ENCODE peak calls at places on chromosomes 3 and 15, in six cellular contexts. One of them, this sample, is unnamed.

GRCh38 chr3:116129187-116129945 is 315.9 kb downstream of the LSAMP start:
- DNase-seq in AG09309: no peak
- DNase-seq in endothelial cell: no peak
- DNase-seq in A549: no peak
- DNase-seq in RWPE1: no peak
- DNase-seq in dorsolateral prefrontal cortex: no peak
- DNase-seq in this sample: no peak

GRCh38 chr15:51830279-51830806 is 890 bp downstream of the TMOD3 start:
- DNase-seq in A549: no peak
- DNase-seq in RWPE1: no peak
- DNase-seq in AG09309: no peak
- DNase-seq in endothelial cell: no peak
- DNase-seq in dorsolateral prefrontal cortex: no peak
- DNase-seq in this sample: no peak

GRCh38 chr3:43346990-43347749 is 60.8 kb downstream of the SNRK start:
- DNase-seq in dorsolateral prefrontal cortex: no peak
- DNase-seq in AG09309: no peak
- DNase-seq in endothelial cell: no peak
- DNase-seq in A549: no peak
- DNase-seq in RWPE1: no peak
- DNase-seq in this sample: no peak

GRCh38 chr3:72614394-72615074 is 233.7 kb downstream of the SHQ1 start:
- DNase-seq in A549: no peak
- DNase-seq in RWPE1: no peak
- DNase-seq in AG09309: no peak
- DNase-seq in dorsolateral prefrontal cortex: no peak
- DNase-seq in endothelial cell: no peak
- DNase-seq in this sample: no peak

GRCh38 chr3:70856414-70857162 is 544.1 kb upstream of the MDFIC2 start:
- DNase-seq in A549: peak
- DNase-seq in dorsolateral prefrontal cortex: no peak
- DNase-seq in AG09309: peak
- DNase-seq in RWPE1: peak
- DNase-seq in endothelial cell: no peak
- DNase-seq in this sample: no peak

GRCh38 chr15:74050127-74050526 is 32.2 kb downstream of the GOLGA6A start:
- DNase-seq in endothelial cell: no peak
- DNase-seq in A549: no peak
- DNase-seq in AG09309: no peak
- DNase-seq in dorsolateral prefrontal cortex: no peak
- DNase-seq in RWPE1: no peak
- DNase-seq in this sample: no peak

GRCh38 chr3:2303567-2303966 is 204.9 kb downstream of the CNTN4 start:
- DNase-seq in A549: no peak
- DNase-seq in RWPE1: no peak
- DNase-seq in dorsolateral prefrontal cortex: no peak
- DNase-seq in AG09309: no peak
- DNase-seq in endothelial cell: no peak
- DNase-seq in this sample: no peak

GRCh38 chr3:30141178-30141581 is 465.2 kb upstream of the TGFBR2 start:
- DNase-seq in RWPE1: no peak
- DNase-seq in AG09309: no peak
- DNase-seq in endothelial cell: no peak
- DNase-seq in A549: no peak
- DNase-seq in dorsolateral prefrontal cortex: no peak
- DNase-seq in this sample: no peak

GRCh38 chr3:96863129-96863740 is 48.8 kb downstream of the EPHA6 start:
- DNase-seq in AG09309: no peak
- DNase-seq in A549: no peak
- DNase-seq in endothelial cell: peak
- DNase-seq in RWPE1: peak
- DNase-seq in dorsolateral prefrontal cortex: no peak
- DNase-seq in this sample: no peak

GRCh38 chr15:83767786-83768185 is 113.9 kb downstream of the ADAMTSL3 start:
- DNase-seq in AG09309: no peak
- DNase-seq in endothelial cell: no peak
- DNase-seq in A549: no peak
- DNase-seq in dorsolateral prefrontal cortex: no peak
- DNase-seq in RWPE1: no peak
- DNase-seq in this sample: no peak

GRCh38 chr3:148648685-148649352 is 48.9 kb upstream of the AGTR1 start:
- DNase-seq in AG09309: peak
- DNase-seq in A549: peak
- DNase-seq in dorsolateral prefrontal cortex: no peak
- DNase-seq in RWPE1: no peak
- DNase-seq in endothelial cell: no peak
- DNase-seq in this sample: no peak

GRCh38 chr3:183265713-183266417 is 12.8 kb downstream of the B3GNT5 start:
- DNase-seq in dorsolateral prefrontal cortex: no peak
- DNase-seq in AG09309: no peak
- DNase-seq in A549: peak
- DNase-seq in RWPE1: peak
- DNase-seq in endothelial cell: no peak
- DNase-seq in this sample: peak

GRCh38 chr3:130826516-130826915 is 67.4 kb upstream of the ATP2C1 start:
- DNase-seq in A549: no peak
- DNase-seq in AG09309: no peak
- DNase-seq in dorsolateral prefrontal cortex: no peak
- DNase-seq in endothelial cell: no peak
- DNase-seq in RWPE1: peak
- DNase-seq in this sample: no peak

GRCh38 chr15:83305696-83306291 is 21.3 kb upstream of the BNC1 start:
- DNase-seq in RWPE1: no peak
- DNase-seq in A549: no peak
- DNase-seq in dorsolateral prefrontal cortex: no peak
- DNase-seq in AG09309: no peak
- DNase-seq in endothelial cell: no peak
- DNase-seq in this sample: no peak

GRCh38 chr3:82133070-82133606 is 371.7 kb upstream of the GBE1 start:
- DNase-seq in RWPE1: peak
- DNase-seq in A549: peak
- DNase-seq in dorsolateral prefrontal cortex: no peak
- DNase-seq in endothelial cell: peak
- DNase-seq in AG09309: peak
- DNase-seq in this sample: peak

GRCh38 chr3:152155246-152155645 is 113.5 kb upstream of the MBNL1 start:
- DNase-seq in AG09309: no peak
- DNase-seq in endothelial cell: no peak
- DNase-seq in RWPE1: no peak
- DNase-seq in dorsolateral prefrontal cortex: no peak
- DNase-seq in A549: no peak
- DNase-seq in this sample: no peak

GRCh38 chr15:100340721-100341661 is 784 bp downstream of the ADAMTS17 start:
- DNase-seq in endothelial cell: peak
- DNase-seq in RWPE1: peak
- DNase-seq in A549: no peak
- DNase-seq in dorsolateral prefrontal cortex: no peak
- DNase-seq in AG09309: no peak
- DNase-seq in this sample: no peak

GRCh38 chr3:11690863-11691833 is 47.4 kb upstream of the VGLL4 start:
- DNase-seq in AG09309: no peak
- DNase-seq in A549: no peak
- DNase-seq in endothelial cell: no peak
- DNase-seq in dorsolateral prefrontal cortex: no peak
- DNase-seq in RWPE1: peak
- DNase-seq in this sample: no peak

GRCh38 chr3:196149922-196150321 is 61.3 kb downstream of the ZDHHC19 start:
- DNase-seq in RWPE1: no peak
- DNase-seq in endothelial cell: no peak
- DNase-seq in dorsolateral prefrontal cortex: no peak
- DNase-seq in AG09309: no peak
- DNase-seq in A549: no peak
- DNase-seq in this sample: peak

GRCh38 chr3:117893638-117894037 is 1141.0 kb downstream of the IGSF11 start:
- DNase-seq in RWPE1: peak
- DNase-seq in endothelial cell: no peak
- DNase-seq in AG09309: no peak
- DNase-seq in A549: no peak
- DNase-seq in dorsolateral prefrontal cortex: no peak
- DNase-seq in this sample: no peak

GRCh38 chr15:31265090-31265870 is 61.4 kb upstream of the KLF13 start:
- DNase-seq in dorsolateral prefrontal cortex: peak
- DNase-seq in A549: no peak
- DNase-seq in endothelial cell: no peak
- DNase-seq in RWPE1: no peak
- DNase-seq in AG09309: no peak
- DNase-seq in this sample: peak

GRCh38 chr3:100875239-100875638 is 118.0 kb downstream of the ABI3BP start:
- DNase-seq in A549: no peak
- DNase-seq in AG09309: peak
- DNase-seq in dorsolateral prefrontal cortex: no peak
- DNase-seq in endothelial cell: no peak
- DNase-seq in RWPE1: peak
- DNase-seq in this sample: no peak

GRCh38 chr15:40062816-40063562 is 24.0 kb upstream of the SRP14 start:
- DNase-seq in A549: no peak
- DNase-seq in endothelial cell: no peak
- DNase-seq in RWPE1: no peak
- DNase-seq in AG09309: no peak
- DNase-seq in dorsolateral prefrontal cortex: no peak
- DNase-seq in this sample: no peak

GRCh38 chr15:81336568-81336967 is 12.6 kb upstream of the STARD5 start:
- DNase-seq in A549: peak
- DNase-seq in dorsolateral prefrontal cortex: no peak
- DNase-seq in AG09309: no peak
- DNase-seq in endothelial cell: no peak
- DNase-seq in RWPE1: peak
- DNase-seq in this sample: no peak
- TF ChIP-seq CTCF in A549: peak
- TF ChIP-seq CTCF in dorsolateral prefrontal cortex: peak
- TF ChIP-seq CTCF in AG09309: peak
- TF ChIP-seq CTCF in endothelial cell: no peak
- TF ChIP-seq CTCF in RWPE1: no peak
- TF ChIP-seq CTCF in this sample: peak

GRCh38 chr3:49998326-49998725 is 58.4 kb downstream of the RBM6 start:
- DNase-seq in RWPE1: peak
- DNase-seq in AG09309: peak
- DNase-seq in A549: no peak
- DNase-seq in dorsolateral prefrontal cortex: no peak
- DNase-seq in endothelial cell: no peak
- DNase-seq in this sample: no peak
- TF ChIP-seq CTCF in RWPE1: no peak
- TF ChIP-seq CTCF in AG09309: no peak
- TF ChIP-seq CTCF in A549: no peak
- TF ChIP-seq CTCF in dorsolateral prefrontal cortex: no peak
- TF ChIP-seq CTCF in endothelial cell: no peak
- TF ChIP-seq CTCF in this sample: no peak

GRCh38 chr15:33780011-33780768 is 188.1 kb upstream of the CHRM5 start:
- DNase-seq in endothelial cell: no peak
- DNase-seq in A549: no peak
- DNase-seq in dorsolateral prefrontal cortex: no peak
- DNase-seq in AG09309: no peak
- DNase-seq in RWPE1: no peak
- DNase-seq in this sample: no peak
- TF ChIP-seq CTCF in endothelial cell: no peak
- TF ChIP-seq CTCF in A549: no peak
- TF ChIP-seq CTCF in dorsolateral prefrontal cortex: no peak
- TF ChIP-seq CTCF in AG09309: no peak
- TF ChIP-seq CTCF in RWPE1: no peak
- TF ChIP-seq CTCF in this sample: no peak

DNA sequence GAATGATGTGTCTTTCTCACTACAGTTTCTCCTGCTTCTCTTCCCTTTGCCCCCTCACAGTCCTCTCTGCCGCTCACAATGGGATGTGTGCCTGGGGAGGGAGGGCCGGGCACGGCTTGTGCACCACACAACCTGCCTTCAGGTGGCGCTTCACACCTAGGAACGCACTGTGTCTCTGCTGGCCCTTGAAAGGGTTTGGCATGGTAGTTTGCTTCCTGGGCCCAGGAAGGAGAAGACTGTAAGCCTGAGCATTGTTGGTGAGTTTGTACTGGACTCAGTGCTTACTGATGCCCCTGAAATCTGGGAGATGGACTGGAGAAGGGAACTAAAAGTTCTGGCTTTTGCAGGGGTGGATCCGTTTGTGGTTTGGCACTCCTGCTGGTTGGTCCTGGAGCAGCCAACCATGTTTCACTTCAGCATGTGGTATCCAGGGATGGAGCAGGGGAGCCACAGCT is 9.2 kb downstream of the ALPK3 start:
- DNase-seq in AG09309: no peak
- DNase-seq in RWPE1: peak
- DNase-seq in dorsolateral prefrontal cortex: no peak
- DNase-seq in endothelial cell: peak
- DNase-seq in A549: peak
- DNase-seq in this sample: no peak
- TF ChIP-seq CTCF in AG09309: peak
- TF ChIP-seq CTCF in RWPE1: peak
- TF ChIP-seq CTCF in dorsolateral prefrontal cortex: no peak
- TF ChIP-seq CTCF in endothelial cell: peak
- TF ChIP-seq CTCF in A549: peak
- TF ChIP-seq CTCF in this sample: no peak

DNA sequence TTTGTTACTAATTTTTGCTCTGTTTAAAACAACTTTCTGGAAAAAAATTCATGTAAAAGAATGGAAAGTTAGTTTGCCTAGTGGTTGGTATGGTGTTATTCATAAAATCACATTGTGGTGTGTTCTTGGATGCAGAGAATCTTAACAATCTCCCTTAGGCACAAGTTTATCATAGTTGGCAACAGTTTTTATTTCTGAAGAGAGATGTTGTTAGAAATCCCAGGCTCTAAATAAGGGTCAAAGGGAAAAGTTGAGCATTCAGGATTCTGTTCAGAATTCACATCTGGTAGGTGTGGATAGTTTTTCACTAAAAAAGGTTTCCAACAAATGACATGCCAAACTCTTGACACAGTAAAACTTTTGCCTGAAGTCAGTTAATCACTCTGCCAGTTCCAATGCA is 6.4 kb downstream of the DUT start:
- DNase-seq in endothelial cell: no peak
- DNase-seq in A549: no peak
- DNase-seq in RWPE1: no peak
- DNase-seq in AG09309: no peak
- DNase-seq in dorsolateral prefrontal cortex: no peak
- DNase-seq in this sample: no peak
- TF ChIP-seq CTCF in endothelial cell: no peak
- TF ChIP-seq CTCF in A549: no peak
- TF ChIP-seq CTCF in RWPE1: no peak
- TF ChIP-seq CTCF in AG09309: no peak
- TF ChIP-seq CTCF in dorsolateral prefrontal cortex: no peak
- TF ChIP-seq CTCF in this sample: no peak

This sample was measured in CD14-positive monocyte.